ENCODE peak calls at places on chromosomes 6 and 20, in nine cellular contexts. K is ACHN, J is HEK293T, Z is neuronal stem cell, E is HFFc6, L is NCI-H774, M is midbrain, D is omental fat pad, B is H9. I is an unnamed sample.

GRCh38 chr6:63649847-63650265 is 14.3 kb downstream of the PHF3 start:
- DNase-seq in K (no peak), J (no peak), Z (no peak), E (no peak), L (peak; percentile 14), M (no peak), D (no peak), B (no peak), I (no peak)

GRCh38 chr6:114398481-114398880 is 55.7 kb upstream of the HS3ST5 start:
- DNase-seq in K (no peak), J (no peak), Z (no peak), E (no peak), L (no peak), M (no peak), D (no peak), B (no peak), I (no peak)

GRCh38 chr6:31805939-31806469 is 762 bp downstream of the LSM2 start:
- DNase-seq in K (no peak), J (no peak), Z (no peak), E (no peak), L (no peak), M (no peak), D (no peak), B (no peak), I (no peak)

GRCh38 chr6:170405311-170405975 is 98.9 kb downstream of the FAM120B start:
- DNase-seq in K (peak; percentile 78), J (no peak), Z (no peak), E (peak; percentile 97), L (no peak), M (no peak), D (no peak), B (no peak), I (no peak)

GRCh38 chr6:3222506-3223038 is 4.9 kb downstream of the TUBB2B start:
- DNase-seq in K (no peak), J (no peak), Z (no peak), E (no peak), L (peak; percentile 49), M (no peak), D (no peak), B (no peak), I (no peak)

GRCh38 chr6:107658920-107659879 is 164.9 kb downstream of the SCML4 start:
- DNase-seq in K (no peak), J (no peak), Z (no peak), E (no peak), L (no peak), M (no peak), D (no peak), B (no peak), I (peak; percentile 63)

GRCh38 chr20:37649017-37649416 is 44.8 kb upstream of the CTNNBL1 start:
- DNase-seq in K (no peak), J (no peak), Z (no peak), E (no peak), L (no peak), M (no peak), D (no peak), B (no peak), I (no peak)

GRCh38 chr6:89369009-89369408 is 16.5 kb upstream of the UBE2J1 start:
- DNase-seq in K (peak; percentile 34), J (peak; percentile 46), Z (no peak), E (peak; percentile 53), L (no peak), M (peak; percentile 23), D (peak; percentile 32), B (peak; percentile 58), I (no peak)

GRCh38 chr6:168874637-168875036 is 379.0 kb downstream of the THBS2 start:
- DNase-seq in K (no peak), J (no peak), Z (no peak), E (no peak), L (no peak), M (no peak), D (no peak), B (no peak), I (no peak)

GRCh38 chr6:21109421-21110178 is 484.0 kb upstream of the SOX4 start:
- DNase-seq in K (peak; percentile 51), J (no peak), Z (no peak), E (peak; percentile 86), L (no peak), M (no peak), D (no peak), B (no peak), I (no peak)

GRCh38 chr6:131136021-131136847 is 967 bp downstream of the AKAP7 start:
- DNase-seq in K (peak; percentile 36), J (no peak), Z (no peak), E (peak; percentile 28), L (no peak), M (peak; percentile 60), D (no peak), B (no peak), I (no peak)

GRCh38 chr6:36104836-36105235 is 25.5 kb upstream of the MAPK13 start:
- DNase-seq in K (no peak), J (no peak), Z (no peak), E (peak; percentile 15), L (peak; percentile 43), M (no peak), D (no peak), B (no peak), I (no peak)

GRCh38 chr6:33858053-33858475 is 54.3 kb upstream of the MLN start:
- DNase-seq in K (no peak), J (no peak), Z (no peak), E (no peak), L (no peak), M (no peak), D (no peak), B (no peak), I (no peak)

GRCh38 chr6:43913388-43914271 is 143.6 kb downstream of the VEGFA start:
- DNase-seq in K (no peak), J (no peak), Z (no peak), E (peak; percentile 11), L (no peak), M (no peak), D (no peak), B (no peak), I (no peak)